ENCODE peak calls at places on chromosomes 4 and X, in six cellular contexts. One of them, this sample, is unnamed.

GRCh38 chr4:152038238-152038637 is 277.4 kb upstream of the GATB start:
- DNase-seq in psoas muscle: no peak
- DNase-seq in pancreas: no peak
- DNase-seq in body of pancreas: no peak
- DNase-seq in tibial nerve: no peak
- DNase-seq in SK-N-SH: no peak
- DNase-seq in this sample: peak

GRCh38 chrX:47380268-47380667 is 9.9 kb downstream of the ZNF157 start:
- DNase-seq in psoas muscle: no peak
- DNase-seq in pancreas: no peak
- DNase-seq in body of pancreas: peak
- DNase-seq in tibial nerve: no peak
- DNase-seq in SK-N-SH: no peak
- DNase-seq in this sample: no peak

GRCh38 chr4:156976147-156976546 is 4.5 kb upstream of the PDGFC start:
- DNase-seq in psoas muscle: no peak
- DNase-seq in pancreas: no peak
- DNase-seq in body of pancreas: no peak
- DNase-seq in tibial nerve: no peak
- DNase-seq in SK-N-SH: no peak
- DNase-seq in this sample: no peak

GRCh38 chr4:17544205-17544604 is 29.2 kb downstream of the CLRN2 start:
- DNase-seq in psoas muscle: no peak
- DNase-seq in pancreas: no peak
- DNase-seq in body of pancreas: no peak
- DNase-seq in tibial nerve: no peak
- DNase-seq in SK-N-SH: no peak
- DNase-seq in this sample: no peak

GRCh38 chr4:2789351-2789750 is 3.5 kb upstream of the SH3BP2 start:
- DNase-seq in psoas muscle: no peak
- DNase-seq in pancreas: peak
- DNase-seq in body of pancreas: no peak
- DNase-seq in tibial nerve: peak
- DNase-seq in SK-N-SH: no peak
- DNase-seq in this sample: no peak

GRCh38 chr4:124685851-124686250 is 26.7 kb downstream of the ANKRD50 start:
- DNase-seq in psoas muscle: no peak
- DNase-seq in pancreas: no peak
- DNase-seq in body of pancreas: no peak
- DNase-seq in tibial nerve: no peak
- DNase-seq in SK-N-SH: no peak
- DNase-seq in this sample: no peak

GRCh38 chrX:58025979-58026378 is 115.7 kb upstream of the ZXDA start:
- DNase-seq in psoas muscle: no peak
- DNase-seq in pancreas: no peak
- DNase-seq in body of pancreas: peak
- DNase-seq in tibial nerve: no peak
- DNase-seq in SK-N-SH: peak
- DNase-seq in this sample: no peak

GRCh38 chr4:27721193-27721592 is 860.6 kb downstream of the STIM2 start:
- DNase-seq in psoas muscle: no peak
- DNase-seq in pancreas: no peak
- DNase-seq in body of pancreas: no peak
- DNase-seq in tibial nerve: no peak
- DNase-seq in SK-N-SH: no peak
- DNase-seq in this sample: no peak

GRCh38 chr4:165994706-165995105 is 121.7 kb downstream of the TLL1 start:
- DNase-seq in psoas muscle: no peak
- DNase-seq in pancreas: no peak
- DNase-seq in body of pancreas: no peak
- DNase-seq in tibial nerve: no peak
- DNase-seq in SK-N-SH: no peak
- DNase-seq in this sample: no peak

GRCh38 chrX:70468709-70469108 is 24.1 kb downstream of the DLG3 start:
- DNase-seq in psoas muscle: no peak
- DNase-seq in pancreas: no peak
- DNase-seq in body of pancreas: no peak
- DNase-seq in tibial nerve: no peak
- DNase-seq in SK-N-SH: no peak
- DNase-seq in this sample: no peak

GRCh38 chrX:1502241-1502640 is 34.7 kb downstream of the P2RY8 start:
- DNase-seq in psoas muscle: no peak
- DNase-seq in pancreas: no peak
- DNase-seq in body of pancreas: no peak
- DNase-seq in tibial nerve: no peak
- DNase-seq in SK-N-SH: no peak
- DNase-seq in this sample: no peak

GRCh38 chr4:108303488-108304177 is 134.9 kb upstream of the LEF1 start:
- DNase-seq in psoas muscle: no peak
- DNase-seq in pancreas: no peak
- DNase-seq in body of pancreas: no peak
- DNase-seq in tibial nerve: no peak
- DNase-seq in SK-N-SH: no peak
- DNase-seq in this sample: no peak

GRCh38 chr4:124262211-124263179 is 450.0 kb downstream of the ANKRD50 start:
- DNase-seq in psoas muscle: no peak
- DNase-seq in pancreas: no peak
- DNase-seq in body of pancreas: peak
- DNase-seq in tibial nerve: peak
- DNase-seq in SK-N-SH: peak
- DNase-seq in this sample: peak

GRCh38 chr4:10006236-10006603 is 15.1 kb downstream of the SLC2A9 start:
- DNase-seq in psoas muscle: no peak
- DNase-seq in pancreas: no peak
- DNase-seq in body of pancreas: peak
- DNase-seq in tibial nerve: no peak
- DNase-seq in SK-N-SH: no peak
- DNase-seq in this sample: peak

GRCh38 chr4:179671609-179672008 is 2229.4 kb upstream of the AGA start:
- DNase-seq in psoas muscle: no peak
- DNase-seq in pancreas: no peak
- DNase-seq in body of pancreas: no peak
- DNase-seq in tibial nerve: no peak
- DNase-seq in SK-N-SH: peak
- DNase-seq in this sample: no peak

GRCh38 chr4:57318694-57319093 is 208.5 kb upstream of the IGFBP7 start:
- DNase-seq in psoas muscle: no peak
- DNase-seq in pancreas: no peak
- DNase-seq in body of pancreas: no peak
- DNase-seq in tibial nerve: no peak
- DNase-seq in SK-N-SH: no peak
- DNase-seq in this sample: no peak

GRCh38 chr4:87978656-87979055 is 3.1 kb downstream of the SPP1 start:
- DNase-seq in psoas muscle: no peak
- DNase-seq in pancreas: no peak
- DNase-seq in body of pancreas: no peak
- DNase-seq in tibial nerve: no peak
- DNase-seq in SK-N-SH: no peak
- DNase-seq in this sample: no peak

GRCh38 chr4:814312-814850 is 11.5 kb downstream of the CPLX1 start:
- DNase-seq in psoas muscle: peak
- DNase-seq in pancreas: peak
- DNase-seq in body of pancreas: no peak
- DNase-seq in tibial nerve: no peak
- DNase-seq in SK-N-SH: no peak
- DNase-seq in this sample: no peak

GRCh38 chr4:148649669-148650331 is 207.6 kb upstream of the NR3C2 start:
- DNase-seq in psoas muscle: no peak
- DNase-seq in pancreas: no peak
- DNase-seq in body of pancreas: no peak
- DNase-seq in tibial nerve: no peak
- DNase-seq in SK-N-SH: no peak
- DNase-seq in this sample: no peak

DNA sequence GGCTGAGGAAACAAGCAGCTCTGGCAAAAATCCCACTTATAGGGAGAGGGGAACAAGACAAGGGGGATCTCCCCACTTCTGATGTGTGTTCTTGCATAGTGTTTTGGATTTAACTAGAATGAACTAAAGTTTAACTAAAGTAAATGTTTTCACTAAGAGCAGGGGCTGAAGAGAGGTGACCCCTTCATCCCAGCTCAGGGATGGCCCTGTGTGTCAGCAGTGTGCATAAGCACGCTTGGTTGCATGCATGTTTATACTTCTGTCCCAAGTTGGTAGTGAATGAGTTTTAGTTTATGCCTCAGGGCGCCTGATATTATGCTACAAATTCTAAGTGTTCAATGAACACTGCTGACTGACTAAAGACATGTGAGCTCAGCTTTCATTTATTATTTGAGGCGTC is 169.4 kb downstream of the MGST2 start:
- DNase-seq in psoas muscle: no peak
- DNase-seq in pancreas: no peak
- DNase-seq in body of pancreas: no peak
- DNase-seq in tibial nerve: no peak
- DNase-seq in SK-N-SH: no peak
- DNase-seq in this sample: no peak
- H3K27ac ChIP-seq in psoas muscle: no peak
- H3K27ac ChIP-seq in pancreas: no peak
- H3K27ac ChIP-seq in body of pancreas: no peak
- H3K27ac ChIP-seq in tibial nerve: no peak
- H3K27ac ChIP-seq in SK-N-SH: no peak
- H3K27ac ChIP-seq in this sample: no peak

GRCh38 chr4:141705747-141706377 is 69.5 kb downstream of the IL15 start:
- DNase-seq in psoas muscle: no peak
- DNase-seq in pancreas: no peak
- DNase-seq in body of pancreas: no peak
- DNase-seq in tibial nerve: no peak
- DNase-seq in SK-N-SH: no peak
- DNase-seq in this sample: no peak

GRCh38 chr4:141705048-141705746 is 68.8 kb downstream of the IL15 start:
- DNase-seq in psoas muscle: no peak
- DNase-seq in pancreas: no peak
- DNase-seq in body of pancreas: no peak
- DNase-seq in tibial nerve: no peak
- DNase-seq in SK-N-SH: no peak
- DNase-seq in this sample: no peak

GRCh38 chr4:141702472-141703182 is 66.2 kb downstream of the IL15 start:
- DNase-seq in psoas muscle: peak
- DNase-seq in pancreas: no peak
- DNase-seq in body of pancreas: no peak
- DNase-seq in tibial nerve: no peak
- DNase-seq in SK-N-SH: no peak
- DNase-seq in this sample: peak

GRCh38 chr4:141706445-141706844 is 70.1 kb downstream of the IL15 start:
- DNase-seq in psoas muscle: no peak
- DNase-seq in pancreas: no peak
- DNase-seq in body of pancreas: no peak
- DNase-seq in tibial nerve: no peak
- DNase-seq in SK-N-SH: no peak
- DNase-seq in this sample: no peak

DNA sequence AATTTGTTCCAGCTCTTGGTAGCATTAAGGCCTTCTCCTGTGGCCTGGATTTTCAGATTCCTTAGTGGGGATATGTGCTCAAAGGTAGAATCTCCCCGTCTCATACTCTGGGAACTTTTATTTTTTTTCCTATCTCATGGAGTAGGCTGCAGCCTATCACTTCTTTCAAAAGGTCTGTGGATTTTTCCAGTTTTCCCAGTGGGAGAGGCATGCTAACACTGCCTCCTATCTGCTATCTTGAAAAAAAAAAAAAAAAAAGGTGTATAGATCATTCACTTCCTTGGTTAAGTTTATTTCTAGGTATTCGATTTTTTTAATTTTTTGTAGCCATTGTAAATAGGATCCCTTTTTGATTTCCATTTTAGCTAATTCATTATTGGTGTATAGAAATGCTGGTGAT is 67.1 kb downstream of the IL15 start:
- DNase-seq in psoas muscle: no peak
- DNase-seq in pancreas: no peak
- DNase-seq in body of pancreas: no peak
- DNase-seq in tibial nerve: no peak
- DNase-seq in SK-N-SH: no peak
- DNase-seq in this sample: no peak
- TF ChIP-seq CTCF in psoas muscle: no peak
- TF ChIP-seq CTCF in pancreas: no peak
- TF ChIP-seq CTCF in body of pancreas: no peak
- TF ChIP-seq CTCF in tibial nerve: no peak
- TF ChIP-seq CTCF in SK-N-SH: no peak
- TF ChIP-seq CTCF in this sample: no peak

DNA sequence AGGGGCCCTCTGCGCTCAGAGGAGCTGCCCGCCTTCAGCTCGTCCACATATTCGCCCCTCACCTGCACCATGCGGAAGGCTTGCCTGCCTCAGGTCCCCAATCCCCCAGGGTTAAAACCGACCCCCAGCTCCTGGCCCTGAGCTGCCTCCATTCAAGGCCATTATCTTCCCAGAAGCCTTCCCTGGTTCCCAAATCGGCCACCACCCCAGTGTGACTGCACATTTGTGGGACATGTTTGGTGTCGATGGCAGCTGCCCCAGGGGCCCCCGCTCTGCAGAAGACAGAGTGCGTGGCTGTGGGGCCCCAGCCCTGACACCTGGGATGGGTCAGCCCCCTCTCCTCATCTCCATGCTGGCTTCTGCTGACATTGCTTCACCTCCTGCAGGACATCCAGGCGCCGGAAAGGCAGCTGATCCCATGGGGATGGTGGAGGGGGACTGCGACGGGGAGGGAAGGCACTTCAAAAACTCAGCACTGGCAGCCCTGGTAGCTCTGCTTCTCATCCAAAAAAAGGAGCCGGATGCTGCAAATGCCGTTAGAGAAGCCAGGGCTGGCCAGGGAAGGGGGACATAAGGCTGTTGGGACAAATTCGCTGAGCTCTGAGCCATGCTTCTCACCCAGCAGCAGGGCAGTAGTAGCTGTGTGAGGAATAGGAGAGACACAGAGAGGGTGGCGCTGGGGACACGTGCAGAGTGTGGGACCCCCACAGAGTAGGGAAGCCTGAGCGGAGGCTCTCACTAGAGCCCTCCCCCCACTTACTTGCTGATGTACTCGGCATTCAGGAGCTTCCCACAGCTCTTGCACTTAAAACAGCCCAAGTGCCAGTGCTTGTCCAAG is 78.5 kb downstream of the ABLIM2 start:
- DNase-seq in psoas muscle: peak
- DNase-seq in pancreas: no peak
- DNase-seq in body of pancreas: no peak
- DNase-seq in tibial nerve: no peak
- DNase-seq in SK-N-SH: no peak
- DNase-seq in this sample: no peak
- H3K27ac ChIP-seq in psoas muscle: no peak
- H3K27ac ChIP-seq in pancreas: no peak
- H3K27ac ChIP-seq in body of pancreas: no peak
- H3K27ac ChIP-seq in tibial nerve: no peak
- H3K27ac ChIP-seq in SK-N-SH: no peak
- H3K27ac ChIP-seq in this sample: peak

GRCh38 chr4:52611030-52611555 is 48.0 kb downstream of the USP46 start:
- DNase-seq in psoas muscle: no peak
- DNase-seq in pancreas: no peak
- DNase-seq in body of pancreas: no peak
- DNase-seq in tibial nerve: no peak
- DNase-seq in SK-N-SH: no peak
- DNase-seq in this sample: no peak

GRCh38 chr4:52617467-52618017 is 41.6 kb downstream of the USP46 start:
- DNase-seq in psoas muscle: no peak
- DNase-seq in pancreas: no peak
- DNase-seq in body of pancreas: no peak
- DNase-seq in tibial nerve: no peak
- DNase-seq in SK-N-SH: no peak
- DNase-seq in this sample: no peak

GRCh38 chr4:52606766-52607165 is 52.3 kb downstream of the USP46 start:
- DNase-seq in psoas muscle: no peak
- DNase-seq in pancreas: no peak
- DNase-seq in body of pancreas: no peak
- DNase-seq in tibial nerve: no peak
- DNase-seq in SK-N-SH: no peak
- DNase-seq in this sample: no peak

GRCh38 chr4:52614241-52614640 is 44.9 kb downstream of the USP46 start:
- DNase-seq in psoas muscle: no peak
- DNase-seq in pancreas: no peak
- DNase-seq in body of pancreas: no peak
- DNase-seq in tibial nerve: no peak
- DNase-seq in SK-N-SH: no peak
- DNase-seq in this sample: no peak

GRCh38 chr4:52612341-52612740 is 46.8 kb downstream of the USP46 start:
- DNase-seq in psoas muscle: no peak
- DNase-seq in pancreas: no peak
- DNase-seq in body of pancreas: no peak
- DNase-seq in tibial nerve: no peak
- DNase-seq in SK-N-SH: no peak
- DNase-seq in this sample: no peak
- TF ChIP-seq CTCF in psoas muscle: no peak
- TF ChIP-seq CTCF in pancreas: no peak
- TF ChIP-seq CTCF in body of pancreas: no peak
- TF ChIP-seq CTCF in tibial nerve: no peak
- TF ChIP-seq CTCF in SK-N-SH: no peak
- TF ChIP-seq CTCF in this sample: no peak

This sample was measured in gastrocnemius medialis.